ENCODE peak calls at places on chromosome 4, in seven cellular contexts. One of them, this sample, is unnamed.

GRCh38 chr4:47551682-47552081 is 66.6 kb downstream of the ATP10D start:
- DNase-seq in colonic mucosa: no peak
- DNase-seq in IMR-90: peak
- DNase-seq in GM12864: no peak
- DNase-seq in tibial nerve: no peak
- DNase-seq in cardiac muscle cell: no peak
- DNase-seq in epithelial cell of esophagus: peak
- DNase-seq in this sample: no peak

GRCh38 chr4:139920552-139920951 is 233.4 kb downstream of the MAML3 start:
- DNase-seq in tibial nerve: no peak
- DNase-seq in cardiac muscle cell: no peak
- DNase-seq in GM12864: no peak
- DNase-seq in epithelial cell of esophagus: no peak
- DNase-seq in IMR-90: no peak
- DNase-seq in colonic mucosa: no peak
- DNase-seq in this sample: no peak

GRCh38 chr4:75612306-75612705 is 18.0 kb downstream of the CDKL2 start:
- DNase-seq in tibial nerve: no peak
- DNase-seq in epithelial cell of esophagus: no peak
- DNase-seq in GM12864: no peak
- DNase-seq in IMR-90: no peak
- DNase-seq in cardiac muscle cell: no peak
- DNase-seq in colonic mucosa: no peak
- DNase-seq in this sample: no peak

GRCh38 chr4:89898304-89898716 is 3.7 kb downstream of the MMRN1 start:
- DNase-seq in GM12864: no peak
- DNase-seq in epithelial cell of esophagus: no peak
- DNase-seq in IMR-90: no peak
- DNase-seq in tibial nerve: no peak
- DNase-seq in colonic mucosa: no peak
- DNase-seq in cardiac muscle cell: peak
- DNase-seq in this sample: no peak

GRCh38 chr4:88008133-88008621 is 742 bp downstream of the PKD2 start:
- DNase-seq in epithelial cell of esophagus: peak
- DNase-seq in IMR-90: peak
- DNase-seq in cardiac muscle cell: peak
- DNase-seq in tibial nerve: no peak
- DNase-seq in GM12864: no peak
- DNase-seq in colonic mucosa: peak
- DNase-seq in this sample: peak

GRCh38 chr4:152591361-152591760 is 55.5 kb upstream of the FBXW7 start:
- DNase-seq in cardiac muscle cell: peak
- DNase-seq in epithelial cell of esophagus: peak
- DNase-seq in IMR-90: peak
- DNase-seq in GM12864: no peak
- DNase-seq in tibial nerve: peak
- DNase-seq in colonic mucosa: peak
- DNase-seq in this sample: peak

GRCh38 chr4:3499710-3500109 is 32.5 kb downstream of the LRPAP1 start:
- DNase-seq in GM12864: no peak
- DNase-seq in colonic mucosa: no peak
- DNase-seq in cardiac muscle cell: no peak
- DNase-seq in tibial nerve: no peak
- DNase-seq in epithelial cell of esophagus: no peak
- DNase-seq in IMR-90: no peak
- DNase-seq in this sample: no peak

GRCh38 chr4:75800972-75801371 is 76.6 kb downstream of the USO1 start:
- DNase-seq in GM12864: no peak
- DNase-seq in cardiac muscle cell: no peak
- DNase-seq in IMR-90: peak
- DNase-seq in epithelial cell of esophagus: peak
- DNase-seq in tibial nerve: no peak
- DNase-seq in colonic mucosa: no peak
- DNase-seq in this sample: no peak

GRCh38 chr4:87698394-87698793 is 48.3 kb downstream of the DMP1 start:
- DNase-seq in GM12864: no peak
- DNase-seq in IMR-90: no peak
- DNase-seq in tibial nerve: no peak
- DNase-seq in colonic mucosa: no peak
- DNase-seq in cardiac muscle cell: no peak
- DNase-seq in epithelial cell of esophagus: no peak
- DNase-seq in this sample: no peak

GRCh38 chr4:151772322-151772721 is 11.5 kb upstream of the GATB start:
- DNase-seq in GM12864: no peak
- DNase-seq in cardiac muscle cell: no peak
- DNase-seq in epithelial cell of esophagus: no peak
- DNase-seq in colonic mucosa: no peak
- DNase-seq in tibial nerve: no peak
- DNase-seq in IMR-90: no peak
- DNase-seq in this sample: no peak

GRCh38 chr4:11427201-11427996 is 1.3 kb downstream of the HS3ST1 start:
- DNase-seq in tibial nerve: no peak
- DNase-seq in epithelial cell of esophagus: no peak
- DNase-seq in cardiac muscle cell: no peak
- DNase-seq in GM12864: no peak
- DNase-seq in IMR-90: no peak
- DNase-seq in colonic mucosa: no peak
- DNase-seq in this sample: no peak

GRCh38 chr4:139624441-139625130 is 41.0 kb upstream of the MGST2 start:
- DNase-seq in IMR-90: no peak
- DNase-seq in colonic mucosa: no peak
- DNase-seq in tibial nerve: no peak
- DNase-seq in GM12864: no peak
- DNase-seq in cardiac muscle cell: no peak
- DNase-seq in epithelial cell of esophagus: no peak
- DNase-seq in this sample: no peak

GRCh38 chr4:121583396-121583795 is 113.4 kb downstream of the ANXA5 start:
- DNase-seq in GM12864: no peak
- DNase-seq in tibial nerve: no peak
- DNase-seq in IMR-90: no peak
- DNase-seq in cardiac muscle cell: no peak
- DNase-seq in colonic mucosa: no peak
- DNase-seq in epithelial cell of esophagus: no peak
- DNase-seq in this sample: no peak

GRCh38 chr4:67292045-67292444 is 253.3 kb downstream of the CENPC start:
- DNase-seq in cardiac muscle cell: no peak
- DNase-seq in IMR-90: no peak
- DNase-seq in GM12864: no peak
- DNase-seq in colonic mucosa: no peak
- DNase-seq in epithelial cell of esophagus: no peak
- DNase-seq in tibial nerve: no peak
- DNase-seq in this sample: no peak

GRCh38 chr4:168724960-168725359 is 228.1 kb downstream of the PALLD start:
- DNase-seq in cardiac muscle cell: no peak
- DNase-seq in colonic mucosa: no peak
- DNase-seq in GM12864: no peak
- DNase-seq in epithelial cell of esophagus: no peak
- DNase-seq in IMR-90: peak
- DNase-seq in tibial nerve: no peak
- DNase-seq in this sample: no peak

GRCh38 chr4:153782567-153782966 is 6.3 kb downstream of the SFRP2 start:
- DNase-seq in epithelial cell of esophagus: no peak
- DNase-seq in GM12864: no peak
- DNase-seq in colonic mucosa: no peak
- DNase-seq in IMR-90: no peak
- DNase-seq in tibial nerve: no peak
- DNase-seq in cardiac muscle cell: no peak
- DNase-seq in this sample: no peak

GRCh38 chr4:188021548-188022249 is 26.1 kb downstream of the ZFP42 start:
- DNase-seq in tibial nerve: no peak
- DNase-seq in GM12864: no peak
- DNase-seq in IMR-90: no peak
- DNase-seq in cardiac muscle cell: no peak
- DNase-seq in colonic mucosa: peak
- DNase-seq in epithelial cell of esophagus: peak
- DNase-seq in this sample: no peak

GRCh38 chr4:63619771-63620170 is 789.5 kb downstream of the TECRL start:
- DNase-seq in cardiac muscle cell: peak
- DNase-seq in tibial nerve: no peak
- DNase-seq in GM12864: no peak
- DNase-seq in epithelial cell of esophagus: no peak
- DNase-seq in colonic mucosa: no peak
- DNase-seq in IMR-90: no peak
- DNase-seq in this sample: no peak

GRCh38 chr4:74320559-74321118 is 12.4 kb downstream of the EPGN start:
- DNase-seq in tibial nerve: no peak
- DNase-seq in IMR-90: peak
- DNase-seq in colonic mucosa: peak
- DNase-seq in cardiac muscle cell: peak
- DNase-seq in epithelial cell of esophagus: peak
- DNase-seq in GM12864: peak
- DNase-seq in this sample: peak

GRCh38 chr4:166252487-166253402 is 379.7 kb downstream of the TLL1 start:
- DNase-seq in colonic mucosa: no peak
- DNase-seq in tibial nerve: no peak
- DNase-seq in GM12864: no peak
- DNase-seq in IMR-90: no peak
- DNase-seq in epithelial cell of esophagus: peak
- DNase-seq in cardiac muscle cell: peak
- DNase-seq in this sample: peak

GRCh38 chr4:56799291-56799823 is 22.1 kb downstream of the SPINK2 start:
- DNase-seq in tibial nerve: no peak
- DNase-seq in epithelial cell of esophagus: no peak
- DNase-seq in colonic mucosa: no peak
- DNase-seq in IMR-90: no peak
- DNase-seq in GM12864: no peak
- DNase-seq in cardiac muscle cell: no peak
- DNase-seq in this sample: peak

GRCh38 chr4:56804551-56804950 is 16.9 kb downstream of the SPINK2 start:
- DNase-seq in IMR-90: peak
- DNase-seq in colonic mucosa: no peak
- DNase-seq in tibial nerve: no peak
- DNase-seq in epithelial cell of esophagus: peak
- DNase-seq in GM12864: no peak
- DNase-seq in cardiac muscle cell: no peak
- DNase-seq in this sample: peak

GRCh38 chr4:56803473-56803872 is 18.0 kb downstream of the SPINK2 start:
- DNase-seq in cardiac muscle cell: no peak
- DNase-seq in colonic mucosa: no peak
- DNase-seq in GM12864: peak
- DNase-seq in tibial nerve: no peak
- DNase-seq in IMR-90: no peak
- DNase-seq in epithelial cell of esophagus: no peak
- DNase-seq in this sample: peak

GRCh38 chr4:56799824-56800756 is 21.4 kb downstream of the SPINK2 start:
- DNase-seq in IMR-90: peak
- DNase-seq in tibial nerve: peak
- DNase-seq in colonic mucosa: peak
- DNase-seq in GM12864: peak
- DNase-seq in cardiac muscle cell: peak
- DNase-seq in epithelial cell of esophagus: peak
- DNase-seq in this sample: peak
- H3K4me3 ChIP-seq in IMR-90: peak
- H3K4me3 ChIP-seq in tibial nerve: peak
- H3K4me3 ChIP-seq in colonic mucosa: peak
- H3K4me3 ChIP-seq in GM12864: peak
- H3K4me3 ChIP-seq in cardiac muscle cell: peak
- H3K4me3 ChIP-seq in epithelial cell of esophagus: peak
- H3K4me3 ChIP-seq in this sample: peak

DNA sequence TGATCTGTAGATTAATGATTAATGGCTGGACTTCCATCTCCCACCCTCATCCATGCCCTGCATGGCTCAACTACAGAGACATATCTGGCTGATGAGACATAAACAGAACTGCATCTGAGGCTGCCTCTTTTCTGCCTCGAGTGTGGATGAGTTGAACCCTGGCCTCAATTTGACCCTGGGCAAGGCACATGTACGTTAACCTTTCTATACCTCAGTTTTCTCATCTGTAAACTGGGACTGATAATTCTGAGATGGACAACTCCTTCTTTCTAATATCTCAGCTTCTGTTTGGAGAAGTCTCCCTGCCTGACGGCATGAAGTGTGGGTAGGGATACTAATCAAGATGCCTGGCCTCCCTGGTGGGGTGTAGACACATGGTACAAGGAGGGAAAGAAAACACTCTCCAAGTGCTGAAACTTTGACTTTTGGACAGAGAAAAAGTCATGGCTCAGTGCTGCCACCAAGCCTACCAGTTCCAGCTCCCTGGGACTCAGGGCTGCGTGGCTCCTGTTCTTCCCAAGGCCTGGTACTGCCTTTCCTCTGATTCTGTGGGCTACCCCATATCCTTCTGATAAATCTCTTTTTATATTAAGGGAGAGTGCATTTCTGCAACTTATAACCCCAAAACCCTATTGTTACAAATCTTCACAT is 64.4 kb downstream of the HAUS3 start:
- DNase-seq in epithelial cell of esophagus: no peak
- DNase-seq in tibial nerve: no peak
- DNase-seq in GM12864: no peak
- DNase-seq in IMR-90: no peak
- DNase-seq in cardiac muscle cell: peak
- DNase-seq in colonic mucosa: no peak
- DNase-seq in this sample: no peak
- TF ChIP-seq CTCF in epithelial cell of esophagus: no peak
- TF ChIP-seq CTCF in tibial nerve: no peak
- TF ChIP-seq CTCF in GM12864: no peak
- TF ChIP-seq CTCF in IMR-90: no peak
- TF ChIP-seq CTCF in cardiac muscle cell: peak
- TF ChIP-seq CTCF in colonic mucosa: no peak
- TF ChIP-seq CTCF in this sample: no peak

GRCh38 chr4:53508446-53508845 is 82.8 kb downstream of the LNX1 start:
- DNase-seq in colonic mucosa: no peak
- DNase-seq in tibial nerve: no peak
- DNase-seq in epithelial cell of esophagus: peak
- DNase-seq in cardiac muscle cell: no peak
- DNase-seq in GM12864: no peak
- DNase-seq in IMR-90: peak
- DNase-seq in this sample: peak
- H3K4me3 ChIP-seq in colonic mucosa: no peak
- H3K4me3 ChIP-seq in tibial nerve: no peak
- H3K4me3 ChIP-seq in epithelial cell of esophagus: no peak
- H3K4me3 ChIP-seq in cardiac muscle cell: no peak
- H3K4me3 ChIP-seq in GM12864: no peak
- H3K4me3 ChIP-seq in IMR-90: no peak
- H3K4me3 ChIP-seq in this sample: no peak

DNA sequence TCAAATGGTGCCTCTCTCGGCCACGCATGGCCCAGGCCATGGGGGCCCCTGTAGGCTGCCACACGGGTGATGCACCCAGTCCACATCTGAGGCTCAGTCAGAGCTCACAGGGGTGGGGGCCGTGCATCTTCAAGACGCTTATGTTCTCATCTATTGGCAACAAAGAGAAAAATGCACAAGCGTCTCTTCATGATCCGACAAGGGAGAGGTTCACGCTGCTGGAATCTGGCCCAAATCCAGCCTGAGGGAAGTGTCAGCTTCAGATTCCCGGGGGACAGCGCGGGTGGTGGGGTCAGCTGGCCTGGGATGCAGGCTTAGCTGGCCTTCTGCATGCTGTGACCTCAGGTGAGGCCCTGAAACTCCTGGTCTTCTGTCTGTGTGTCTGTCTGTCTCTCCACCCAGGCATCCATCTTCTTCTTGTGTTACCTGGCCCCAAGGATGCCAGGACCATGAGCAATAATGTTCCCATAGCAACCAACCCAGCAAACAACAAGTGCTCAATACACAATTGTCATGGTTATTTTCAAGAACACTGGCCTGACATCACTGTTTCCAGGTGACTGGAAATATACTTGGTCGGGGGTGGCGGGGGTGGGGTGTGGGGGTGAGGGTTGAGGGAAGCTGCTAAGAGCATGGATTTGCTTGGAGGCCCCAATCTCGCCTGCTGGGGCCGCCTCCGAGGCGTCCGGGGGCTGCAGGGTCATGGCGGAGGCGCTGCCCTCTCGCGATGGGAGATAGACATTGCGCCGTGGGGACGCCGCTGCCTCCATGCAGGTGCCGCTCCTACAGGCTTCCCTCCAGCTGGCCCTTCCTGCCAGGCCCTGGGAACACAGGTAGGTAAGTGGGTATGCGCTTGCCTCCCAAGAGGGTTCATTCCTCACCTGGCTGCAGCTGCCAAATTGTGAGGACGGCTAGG is 48.3 kb downstream of the ABLIM2 start:
- DNase-seq in tibial nerve: no peak
- DNase-seq in cardiac muscle cell: peak
- DNase-seq in GM12864: no peak
- DNase-seq in colonic mucosa: no peak
- DNase-seq in IMR-90: no peak
- DNase-seq in epithelial cell of esophagus: peak
- DNase-seq in this sample: no peak
- TF ChIP-seq CTCF in tibial nerve: no peak
- TF ChIP-seq CTCF in cardiac muscle cell: no peak
- TF ChIP-seq CTCF in GM12864: peak
- TF ChIP-seq CTCF in colonic mucosa: no peak
- TF ChIP-seq CTCF in IMR-90: no peak
- TF ChIP-seq CTCF in epithelial cell of esophagus: no peak
- TF ChIP-seq CTCF in this sample: no peak

This sample was measured in fibroblast of villous mesenchyme.